ENCODE peak calls at places on chromosomes 2 and 18, in ten cellular contexts. Y, B, J, V, M, N, R, D, U and K are unnamed samples. For H3K4me1, the result is how much of the 10 kb centered on the place peaks cover.

GRCh38 chr2:168934826-168935225 is 33.7 kb downstream of the G6PC2 start:
- DNase-seq in Y (no peak), B (no peak), J (no peak), V (no peak), M (no peak), N (no peak), R (no peak), D (no peak), U (no peak), K (no peak)

GRCh38 chr2:64914735-64915509 is 74.3 kb upstream of the SLC1A4 start:
- DNase-seq in Y (no peak), B (no peak), J (no peak), V (no peak), M (no peak), N (no peak), R (no peak), D (no peak), U (no peak), K (no peak)

GRCh38 chr18:74266161-74266560 is 25.6 kb downstream of the CYB5A start:
- DNase-seq in Y (peak), B (no peak), J (no peak), V (no peak), M (no peak), N (no peak), R (no peak), D (no peak), U (no peak), K (no peak)

GRCh38 chr2:218648473-218649100 is 10.8 kb downstream of the ZNF142 start:
- DNase-seq in Y (peak), B (peak), J (peak), V (no peak), M (peak), N (peak), R (peak), D (peak), U (peak), K (no peak)

GRCh38 chr2:214630402-214631035 is 179.0 kb downstream of the BARD1 start:
- DNase-seq in Y (no peak), B (no peak), J (no peak), V (no peak), M (no peak), N (peak), R (no peak), D (no peak), U (no peak), K (no peak)

GRCh38 chr18:11654736-11655604 is 34.1 kb upstream of the GNAL start:
- DNase-seq in Y (peak), B (peak), J (no peak), V (peak), M (peak), N (peak), R (peak), D (peak), U (peak), K (no peak)

GRCh38 chr18:54679318-54680149 is 88.5 kb downstream of the DYNAP start:
- DNase-seq in Y (peak), B (peak), J (no peak), V (no peak), M (no peak), N (no peak), R (no peak), D (peak), U (no peak), K (no peak)

GRCh38 chr2:212919238-212919637 is 232.2 kb downstream of the IKZF2 start:
- DNase-seq in Y (peak), B (no peak), J (no peak), V (no peak), M (no peak), N (peak), R (no peak), D (no peak), U (no peak), K (no peak)

GRCh38 chr2:191691016-191691725 is 13.2 kb downstream of the NABP1 start:
- DNase-seq in Y (peak), B (peak), J (peak), V (no peak), M (peak), N (peak), R (no peak), D (peak), U (peak), K (no peak)

GRCh38 chr2:177262137-177262536 is 2.4 kb downstream of the NFE2L2 start:
- DNase-seq in Y (no peak), B (no peak), J (no peak), V (no peak), M (no peak), N (no peak), R (no peak), D (no peak), U (no peak), K (no peak)

GRCh38 chr2:177258059-177258458 is 6.5 kb downstream of the NFE2L2 start:
- DNase-seq in Y (no peak), B (no peak), J (no peak), V (no peak), M (no peak), N (no peak), R (no peak), D (no peak), U (no peak), K (no peak)

GRCh38 chr2:177262958-177263450 is 1.5 kb downstream of the NFE2L2 start:
- DNase-seq in Y (no peak), B (no peak), J (no peak), V (no peak), M (no peak), N (no peak), R (no peak), D (no peak), U (no peak), K (no peak)

GRCh38 chr2:177261115-177261779 is 3.3 kb downstream of the NFE2L2 start:
- DNase-seq in Y (no peak), B (no peak), J (no peak), V (no peak), M (no peak), N (no peak), R (no peak), D (no peak), U (no peak), K (no peak)

GRCh38 chr2:177260398-177260797 is 4.1 kb downstream of the NFE2L2 start:
- DNase-seq in Y (no peak), B (no peak), J (no peak), V (no peak), M (no peak), N (no peak), R (no peak), D (no peak), U (no peak), K (no peak)
- H3K4me1 ChIP-seq in Y (under half), B (under half), J (under half), V (half or more), M (half or more), N (under half), R (under half), D (under half), U (under half), K (half or more)

DNA sequence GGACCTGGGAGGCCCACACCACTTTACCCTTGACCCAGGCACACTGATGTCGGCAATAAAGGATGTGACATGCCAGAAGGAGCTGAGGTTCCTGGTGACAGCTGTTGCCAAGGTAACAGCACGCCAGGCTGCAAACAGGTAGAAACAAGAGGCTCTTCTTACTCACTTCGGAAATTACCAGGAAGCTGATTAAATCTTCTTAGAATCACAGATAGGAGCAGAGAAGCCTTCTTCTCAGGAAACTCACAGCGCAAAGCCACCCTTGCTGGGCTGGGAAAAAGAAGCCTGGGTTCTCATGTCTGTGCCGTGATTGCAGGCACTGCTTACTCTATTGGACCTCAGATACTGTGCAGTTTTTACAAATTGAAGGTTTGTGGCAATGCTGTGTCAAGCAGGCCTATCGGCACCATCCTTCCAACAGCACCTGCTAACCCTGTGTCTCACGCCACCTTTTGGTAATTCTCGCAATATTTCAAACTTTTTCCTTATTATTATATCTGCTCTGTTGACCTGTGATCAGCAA is 61.0 kb upstream of the TAF1B start:
- DNase-seq in Y (peak), B (no peak), J (no peak), V (no peak), M (no peak), N (no peak), R (no peak), D (no peak), U (peak), K (no peak)
- TF ChIP-seq CTCF in Y (peak), B (no peak), J (no peak), V (no peak), M (no peak), N (no peak), R (no peak), D (no peak), U (no peak), K (no peak)

GRCh38 chr2:160489096-160489495 is 4.5 kb downstream of the RBMS1 start:
- DNase-seq in Y (peak), B (no peak), J (no peak), V (no peak), M (no peak), N (no peak), R (no peak), D (no peak), U (no peak), K (no peak)
- H3K4me1 ChIP-seq in Y (under half), B (under half), J (under half), V (under half), M (under half), N (under half), R (under half), D (half or more), U (under half), K (under half)

GRCh38 chr2:73856214-73856613 is 27.5 kb downstream of the STAMBP start:
- DNase-seq in Y (no peak), B (no peak), J (no peak), V (no peak), M (no peak), N (no peak), R (no peak), D (no peak), U (no peak), K (no peak)

GRCh38 chr2:73850009-73850408 is 21.2 kb downstream of the STAMBP start:
- DNase-seq in Y (no peak), B (no peak), J (no peak), V (no peak), M (no peak), N (no peak), R (no peak), D (no peak), U (no peak), K (no peak)

GRCh38 chr2:73855526-73855925 is 26.8 kb downstream of the STAMBP start:
- DNase-seq in Y (no peak), B (no peak), J (no peak), V (no peak), M (no peak), N (no peak), R (no peak), D (no peak), U (no peak), K (no peak)

GRCh38 chr2:73852020-73852419 is 23.3 kb downstream of the STAMBP start:
- DNase-seq in Y (peak), B (no peak), J (no peak), V (no peak), M (no peak), N (no peak), R (no peak), D (no peak), U (no peak), K (no peak)

GRCh38 chr2:73851274-73851673 is 22.5 kb downstream of the STAMBP start:
- DNase-seq in Y (peak), B (no peak), J (no peak), V (no peak), M (no peak), N (peak), R (no peak), D (peak), U (peak), K (no peak)
- TF ChIP-seq CTCF in Y (peak), B (peak), J (no peak), V (no peak), M (no peak), N (peak), R (peak), D (peak), U (peak), K (no peak)

GRCh38 chr2:31243053-31243452 is 9.1 kb downstream of the EHD3 start:
- DNase-seq in Y (no peak), B (no peak), J (no peak), V (no peak), M (no peak), N (no peak), R (no peak), D (no peak), U (no peak), K (no peak)
- H3K4me1 ChIP-seq in Y (under half), B (under half), J (under half), V (under half), M (under half), N (under half), R (under half), D (under half), U (under half), K (under half)